ENCODE peak calls at places on chromosomes 4 and X, in ten cellular contexts. U is MG63, E is hippocampal formation, A is AG10803, G is small intestine, D is ovary, J is T-helper 2 cell, X is NCI-H1105 treated with DMSO at 0.1 percent for 48 hours, M is GM03348, T is GM20000. C is an unnamed sample.

GRCh38 chr4:63275491-63275890 is 1133.8 kb downstream of the TECRL start:
- DNase-seq in U (no peak), E (no peak), A (no peak), G (no peak), D (no peak), J (no peak), X (no peak), M (peak), T (no peak), C (no peak)

GRCh38 chr4:184157322-184157721 is 60.4 kb downstream of the ENPP6 start:
- DNase-seq in U (no peak), E (no peak), A (no peak), G (no peak), D (no peak), J (no peak), X (no peak), M (no peak), T (no peak), C (no peak)

GRCh38 chrX:132591719-132592275 is 103.0 kb upstream of the MBNL3 start:
- DNase-seq in U (no peak), E (no peak), A (no peak), G (no peak), D (no peak), J (no peak), X (peak), M (no peak), T (no peak), C (no peak)

GRCh38 chrX:48794993-48795501 is 6.8 kb upstream of the HDAC6 start:
- DNase-seq in U (peak), E (no peak), A (peak), G (no peak), D (no peak), J (no peak), X (no peak), M (peak), T (no peak), C (no peak)

GRCh38 chr4:158193171-158193749 is 17.0 kb upstream of the TMEM144 start:
- DNase-seq in U (no peak), E (peak), A (peak), G (peak), D (no peak), J (no peak), X (peak), M (peak), T (peak), C (no peak)

GRCh38 chrX:7927259-7928167 is at the start of gene PNPLA4:
- DNase-seq in U (no peak), E (peak), A (peak), G (peak), D (peak), J (peak), X (no peak), M (peak), T (peak), C (peak)

GRCh38 chr4:155666701-155667537 is at the start of gene GUCY1A1:
- DNase-seq in U (peak), E (peak), A (peak), G (peak), D (peak), J (no peak), X (peak), M (peak), T (peak), C (no peak)

GRCh38 chr4:8113611-8114343 is 44.8 kb downstream of the ABLIM2 start:
- DNase-seq in U (no peak), E (no peak), A (no peak), G (no peak), D (no peak), J (no peak), X (no peak), M (no peak), T (no peak), C (no peak)

GRCh38 chrX:68018248-68019203 is 414.8 kb downstream of the OPHN1 start:
- DNase-seq in U (peak), E (no peak), A (peak), G (no peak), D (no peak), J (no peak), X (no peak), M (peak), T (no peak), C (no peak)

GRCh38 chr4:119523399-119523798 is 105.2 kb downstream of the PDE5A start:
- DNase-seq in U (no peak), E (no peak), A (no peak), G (no peak), D (no peak), J (no peak), X (no peak), M (no peak), T (no peak), C (no peak)

GRCh38 chrX:42290608-42291007 is 367.3 kb upstream of the CASK start:
- DNase-seq in U (no peak), E (no peak), A (peak), G (peak), D (no peak), J (no peak), X (no peak), M (peak), T (no peak), C (no peak)

GRCh38 chrX:15056044-15056443 is 182.8 kb downstream of the MOSPD2 start:
- DNase-seq in U (no peak), E (no peak), A (no peak), G (no peak), D (no peak), J (no peak), X (no peak), M (no peak), T (no peak), C (no peak)

GRCh38 chr4:137664416-137664815 is 132.1 kb upstream of the PCDH18 start:
- DNase-seq in U (no peak), E (no peak), A (peak), G (no peak), D (no peak), J (no peak), X (no peak), M (peak), T (no peak), C (no peak)

GRCh38 chrX:13248867-13249521 is 70.9 kb downstream of the ATXN3L start:
- DNase-seq in U (no peak), E (no peak), A (peak), G (no peak), D (no peak), J (no peak), X (no peak), M (peak), T (no peak), C (no peak)

GRCh38 chr4:151031831-151032605 is 16.9 kb upstream of the LRBA start:
- DNase-seq in U (no peak), E (no peak), A (peak), G (no peak), D (no peak), J (no peak), X (no peak), M (peak), T (peak), C (no peak)

GRCh38 chrX:16511776-16512400 is 138.1 kb upstream of the S100G start:
- DNase-seq in U (no peak), E (no peak), A (peak), G (no peak), D (no peak), J (no peak), X (no peak), M (no peak), T (no peak), C (no peak)

GRCh38 chr4:126939401-126939800 is 693.4 kb upstream of the INTU start:
- DNase-seq in U (peak), E (no peak), A (peak), G (no peak), D (no peak), J (no peak), X (no peak), M (peak), T (no peak), C (no peak)

GRCh38 chr4:148443550-148444295 is 1.5 kb upstream of the NR3C2 start:
- DNase-seq in U (no peak), E (no peak), A (no peak), G (peak), D (peak), J (peak), X (no peak), M (peak), T (peak), C (peak)

GRCh38 chr4:26802790-26803189 is 57.9 kb upstream of the STIM2 start:
- DNase-seq in U (no peak), E (no peak), A (no peak), G (no peak), D (no peak), J (no peak), X (no peak), M (no peak), T (no peak), C (no peak)

GRCh38 chrX:38987135-38987780 is 186.0 kb downstream of the MID1IP1 start:
- DNase-seq in U (no peak), E (no peak), A (peak), G (no peak), D (no peak), J (no peak), X (no peak), M (no peak), T (no peak), C (no peak)

GRCh38 chr4:132180020-132180427 is 969.1 kb upstream of the PCDH10 start:
- DNase-seq in U (peak), E (no peak), A (peak), G (no peak), D (no peak), J (no peak), X (no peak), M (no peak), T (no peak), C (no peak)

GRCh38 chr4:10962246-10962645 is 277.7 kb upstream of the CLNK start:
- DNase-seq in U (peak), E (no peak), A (no peak), G (no peak), D (no peak), J (no peak), X (no peak), M (no peak), T (no peak), C (no peak)

GRCh38 chrX:145729635-145730034 is 88.0 kb upstream of the SLITRK2 start:
- DNase-seq in U (peak), E (peak), A (peak), G (no peak), D (no peak), J (no peak), X (no peak), M (no peak), T (no peak), C (no peak)

GRCh38 chrX:13201605-13202219 is 118.1 kb downstream of the ATXN3L start:
- DNase-seq in U (no peak), E (no peak), A (no peak), G (no peak), D (no peak), J (no peak), X (no peak), M (no peak), T (no peak), C (no peak)

GRCh38 chr4:8575457-8575856 is 4.7 kb upstream of the GPR78 start:
- DNase-seq in U (no peak), E (no peak), A (no peak), G (no peak), D (no peak), J (no peak), X (no peak), M (no peak), T (no peak), C (no peak)

GRCh38 chrX:72029473-72030411 is 102.0 kb downstream of the RTL5 start:
- DNase-seq in U (peak), E (no peak), A (peak), G (peak), D (no peak), J (no peak), X (no peak), M (peak), T (no peak), C (no peak)

GRCh38 chr4:152054731-152055130 is 293.9 kb upstream of the GATB start:
- DNase-seq in U (no peak), E (no peak), A (no peak), G (no peak), D (no peak), J (no peak), X (no peak), M (no peak), T (no peak), C (no peak)

GRCh38 chr4:75036046-75036445 is 103.1 kb downstream of the PARM1 start:
- DNase-seq in U (no peak), E (no peak), A (no peak), G (no peak), D (no peak), J (no peak), X (no peak), M (no peak), T (no peak), C (no peak)

GRCh38 chrX:30141966-30142365 is 73.4 kb upstream of the MAGEB2 start:
- DNase-seq in U (peak), E (no peak), A (peak), G (no peak), D (no peak), J (no peak), X (no peak), M (peak), T (peak), C (no peak)

GRCh38 chr4:20251061-20251795 is 477 bp upstream of the SLIT2 start:
- DNase-seq in U (no peak), E (no peak), A (no peak), G (no peak), D (no peak), J (no peak), X (peak), M (no peak), T (no peak), C (no peak)

GRCh38 chr4:28744066-28744465 is 1883.4 kb downstream of the STIM2 start:
- DNase-seq in U (no peak), E (no peak), A (peak), G (no peak), D (no peak), J (no peak), X (no peak), M (no peak), T (no peak), C (no peak)

GRCh38 chr4:185381794-185382193 is 13.9 kb downstream of the LRP2BP start:
- DNase-seq in U (no peak), E (no peak), A (peak), G (no peak), D (no peak), J (no peak), X (no peak), M (peak), T (no peak), C (no peak)

GRCh38 chr4:86496094-86497060 is 97.7 kb upstream of the PTPN13 start:
- DNase-seq in U (peak), E (peak), A (peak), G (peak), D (peak), J (no peak), X (peak), M (peak), T (peak), C (no peak)

C was measured in effector CD4-positive, alpha-beta T cell.